ENCODE peak calls at places on chromosomes 1 and 21, in nine cellular contexts. A, X, M, B, K, W, C, G and P are unnamed samples.

GRCh38 chr1:225875044-225875822 is 6.9 kb downstream of the TMEM63A start:
- DNase-seq in K (peak; percentile 84), G (no peak), X (no peak), B (peak; percentile 86), C (no peak), W (no peak), A (peak; percentile 35), M (no peak), P (peak; percentile 97)

GRCh38 chr1:96688737-96689136 is 32.8 kb upstream of the PTBP2 start:
- DNase-seq in K (no peak), C (no peak), A (no peak), W (no peak), G (no peak), M (no peak), X (no peak), B (no peak), P (peak; percentile 73)

GRCh38 chr1:18110968-18111367 is 3.4 kb downstream of the IGSF21 start:
- DNase-seq in B (no peak), W (peak; percentile 3), G (no peak), X (no peak), M (no peak), C (no peak), K (no peak), A (no peak), P (peak; percentile 12)

GRCh38 chr1:220123889-220124288 is 30.0 kb downstream of the IARS2 start:
- DNase-seq in B (no peak), M (no peak), X (no peak), A (peak; percentile 36), G (no peak), K (no peak), W (no peak), C (no peak), P (peak; percentile 54)

GRCh38 chr1:100794719-100795645 is 75.4 kb downstream of the VCAM1 start:
- DNase-seq in G (no peak), W (no peak), B (no peak), K (no peak), X (no peak), C (peak; percentile 43), M (no peak), A (no peak), P (no peak)

GRCh38 chr1:33097137-33097611 is 16.2 kb downstream of the AZIN2 start:
- DNase-seq in A (no peak), K (no peak), X (no peak), C (peak; percentile 37), M (no peak), W (no peak), G (no peak), B (no peak), P (no peak)

GRCh38 chr1:99146129-99146848 is 118.0 kb upstream of the PLPPR4 start:
- DNase-seq in K (no peak), A (no peak), G (no peak), W (no peak), M (no peak), C (no peak), B (no peak), X (no peak), P (peak; percentile 100)

GRCh38 chr1:168084396-168085231 is 52.1 kb downstream of the GPR161 start:
- DNase-seq in G (peak; percentile 42), A (peak; percentile 64), K (peak; percentile 31), M (no peak), B (peak; percentile 53), C (peak; percentile 70), W (peak; percentile 45), X (peak; percentile 49), P (peak; percentile 41)

GRCh38 chr21:17576080-17576835 is 36.4 kb downstream of the BTG3 start:
- DNase-seq in K (no peak), A (no peak), G (no peak), M (no peak), B (no peak), W (no peak), C (peak; percentile 7), X (no peak), P (peak; percentile 16)

GRCh38 chr1:199751962-199752687 is 275.4 kb upstream of the NR5A2 start:
- DNase-seq in C (no peak), K (no peak), G (no peak), W (no peak), M (no peak), X (no peak), A (no peak), B (no peak), P (no peak)

GRCh38 chr1:198001776-198002408 is 84.7 kb downstream of the LHX9 start:
- DNase-seq in K (no peak), B (no peak), A (no peak), M (no peak), G (no peak), W (no peak), C (peak; percentile 56), X (no peak), P (no peak)

GRCh38 chr1:27057801-27058647 is 45.4 kb upstream of the TENT5B start:
- DNase-seq in W (no peak), X (no peak), B (no peak), G (no peak), C (peak; percentile 29), M (no peak), K (no peak), A (no peak), P (no peak)

GRCh38 chr1:58738873-58739272 is 39.0 kb upstream of the MYSM1 start:
- DNase-seq in X (no peak), G (no peak), C (peak; percentile 59), M (no peak), A (no peak), W (no peak), K (no peak), B (peak; percentile 27), P (no peak)

GRCh38 chr21:35239811-35240219 is 190.7 kb upstream of the RUNX1 start:
- DNase-seq in A (no peak), G (no peak), X (peak; percentile 23), K (no peak), W (no peak), B (no peak), M (no peak), C (no peak), P (no peak)

GRCh38 chr1:210372931-210373627 is 44.4 kb downstream of the HHAT start:
- DNase-seq in K (no peak), X (no peak), M (no peak), G (no peak), C (no peak), W (no peak), A (no peak), B (no peak), P (no peak)

GRCh38 chr1:224541901-224542610 is 74.1 kb upstream of the CNIH3 start:
- DNase-seq in G (no peak), M (no peak), B (no peak), W (no peak), C (peak; percentile 73), X (no peak), K (no peak), A (no peak), P (no peak)

GRCh38 chr1:54882483-54882882 is 4.5 kb downstream of the DHCR24 start:
- DNase-seq in C (no peak), A (no peak), M (no peak), B (no peak), G (no peak), X (no peak), K (no peak), W (no peak), P (peak; percentile 92)

GRCh38 chr1:162676087-162676486 is 43.8 kb downstream of the DDR2 start:
- DNase-seq in B (no peak), C (peak; percentile 66), W (no peak), A (no peak), G (no peak), K (no peak), X (no peak), M (peak; percentile 87), P (no peak)

GRCh38 chr21:25550352-25550751 is 56.9 kb downstream of the MRPL39 start:
- DNase-seq in C (no peak), X (no peak), K (no peak), A (no peak), B (no peak), G (no peak), M (no peak), W (no peak), P (no peak)

GRCh38 chr1:11653101-11653601 is 1.1 kb downstream of the FBXO2 start:
- DNase-seq in G (no peak), B (peak; percentile 83), W (no peak), K (peak; percentile 93), X (no peak), C (no peak), M (peak; percentile 38), A (no peak), P (peak; percentile 49)

GRCh38 chr1:147577033-147577773 is 35.9 kb downstream of the BCL9 start:
- DNase-seq in X (no peak), C (no peak), A (no peak), M (no peak), K (no peak), W (no peak), B (no peak), G (no peak), P (no peak)

GRCh38 chr1:209168204-209168603 is 415.3 kb upstream of the CAMK1G start:
- DNase-seq in W (no peak), B (peak; percentile 89), A (no peak), K (peak; percentile 39), C (peak; percentile 15), G (no peak), M (no peak), X (no peak), P (no peak)

GRCh38 chr1:228272331-228272791 is 64.5 kb downstream of the OBSCN start:
- DNase-seq in M (no peak), G (no peak), B (no peak), W (no peak), K (no peak), C (no peak), A (no peak), X (no peak), P (no peak)

GRCh38 chr1:2208309-2209239 is 14.0 kb upstream of the FAAP20 start:
- DNase-seq in W (no peak), K (peak; percentile 80), M (no peak), G (no peak), B (peak; percentile 86), C (peak; percentile 92), X (peak; percentile 59), A (no peak), P (peak; percentile 74)

GRCh38 chr1:3505161-3505560 is 50.7 kb downstream of the ARHGEF16 start:
- DNase-seq in C (no peak), A (no peak), G (no peak), K (no peak), W (no peak), M (no peak), B (no peak), X (no peak), P (peak; percentile 70)

GRCh38 chr1:184822267-184822666 is 67.6 kb upstream of the EDEM3 start:
- DNase-seq in A (peak; percentile 5), K (no peak), C (no peak), B (no peak), G (no peak), X (no peak), W (no peak), M (no peak), P (no peak)

GRCh38 chr1:66275083-66275482 is 258.9 kb upstream of the SGIP1 start:
- DNase-seq in G (no peak), C (no peak), B (no peak), X (no peak), W (no peak), M (no peak), K (no peak), A (no peak), P (no peak)